ENCODE peak calls at places on chromosomes 13 and 19, in four cellular contexts. F, Y, K and E are unnamed samples.

GRCh38 chr13:29917573-29918091 is 67.2 kb upstream of the UBL3 start:
- DNase-seq in Y (no peak), K (no peak), F (no peak), E (no peak)

GRCh38 chr19:1826557-1827521 is 14.8 kb upstream of the ATP8B3 start:
- DNase-seq in K (no peak), Y (no peak), F (no peak), E (no peak)

GRCh38 chr13:98397221-98397620 is 179.7 kb downstream of the STK24 start:
- DNase-seq in F (no peak), K (no peak), Y (no peak), E (no peak)

GRCh38 chr19:51354742-51355148 is 11.4 kb downstream of the ETFB start:
- DNase-seq in F (no peak), Y (no peak), K (no peak), E (no peak)

GRCh38 chr19:39506944-39507714 is 7.8 kb upstream of the SELENOV start:
- DNase-seq in F (no peak), K (peak), Y (peak), E (no peak)

GRCh38 chr19:30690935-30691505 is 318.8 kb downstream of the ZNF536 start:
- DNase-seq in Y (no peak), K (no peak), F (no peak), E (no peak)

GRCh38 chr19:37905936-37906867 is at the start of gene WDR87:
- DNase-seq in F (no peak), Y (peak), K (peak), E (no peak)

GRCh38 chr19:51330366-51330765 is 11.6 kb downstream of the VSIG10L start:
- DNase-seq in K (no peak), Y (no peak), F (no peak), E (no peak)

GRCh38 chr13:64248371-64249065 is 2832.9 kb upstream of the PCDH20 start:
- DNase-seq in K (no peak), F (no peak), Y (no peak), E (no peak)

GRCh38 chr13:109567315-109567714 is 219.1 kb downstream of the IRS2 start:
- DNase-seq in K (no peak), Y (no peak), F (no peak), E (no peak)

GRCh38 chr19:29966594-29967249 is 24.7 kb downstream of the URI1 start:
- DNase-seq in F (no peak), Y (no peak), K (no peak), E (no peak)

GRCh38 chr13:64369121-64369520 is 2861.0 kb downstream of the PCDH9 start:
- DNase-seq in F (no peak), Y (no peak), K (no peak), E (no peak)

GRCh38 chr13:59250276-59250990 is 913.3 kb downstream of the DIAPH3 start:
- DNase-seq in K (no peak), F (no peak), Y (no peak), E (no peak)

GRCh38 chr13:26037302-26037701 is 14.5 kb downstream of the SHISA2 start:
- DNase-seq in K (no peak), F (no peak), Y (no peak), E (no peak)

GRCh38 chr19:36819130-36819630 is 19.0 kb downstream of the ZNF790 start:
- DNase-seq in Y (no peak), F (no peak), K (no peak), E (no peak)

GRCh38 chr13:103935117-103935516 is 868.9 kb upstream of the SLC10A2 start:
- DNase-seq in Y (no peak), K (no peak), F (no peak), E (no peak)

GRCh38 chr13:80481589-80481988 is 140.7 kb upstream of the SPRY2 start:
- DNase-seq in F (no peak), K (no peak), Y (no peak), E (no peak)

GRCh38 chr13:97002581-97002980 is 8.3 kb upstream of the OXGR1 start:
- DNase-seq in F (no peak), Y (no peak), K (no peak), E (no peak)

GRCh38 chr13:24208314-24208713 is 47.8 kb downstream of the SPATA13 start:
- DNase-seq in F (no peak), Y (no peak), K (no peak), E (no peak)

GRCh38 chr13:95123726-95124125 is 177.5 kb downstream of the ABCC4 start:
- DNase-seq in K (no peak), F (no peak), Y (no peak), E (no peak)

GRCh38 chr19:9885077-9885552 is 50.0 kb downstream of the PIN1 start:
- DNase-seq in Y (no peak), F (peak), K (no peak), E (peak)

GRCh38 chr19:18160792-18161690 is 8.1 kb downstream of the PIK3R2 start:
- DNase-seq in K (peak), Y (no peak), F (peak), E (peak)

GRCh38 chr13:109162248-109163051 is 533.0 kb downstream of the MYO16 start:
- DNase-seq in F (no peak), K (no peak), Y (no peak), E (no peak)

GRCh38 chr19:10593820-10594637 is 6.9 kb upstream of the AP1M2 start:
- DNase-seq in F (peak), K (peak), Y (no peak), E (peak)

GRCh38 chr13:112510002-112510780 is 77.8 kb downstream of the TUBGCP3 start:
- DNase-seq in F (no peak), K (no peak), Y (peak), E (no peak)

GRCh38 chr13:98327326-98328314 is 150.6 kb upstream of the RNF113B start:
- DNase-seq in K (no peak), F (no peak), Y (no peak), E (no peak)

GRCh38 chr19:40129425-40129824 is 38.7 kb upstream of the ZNF780A start:
- DNase-seq in K (no peak), F (no peak), Y (no peak), E (no peak)

GRCh38 chr13:83780201-83780600 is 102.1 kb downstream of the SLITRK1 start:
- DNase-seq in Y (no peak), K (no peak), F (no peak), E (no peak)

GRCh38 chr13:44796597-44797517 is 192.4 kb downstream of the NUFIP1 start:
- DNase-seq in F (no peak), K (no peak), Y (no peak), E (no peak)

GRCh38 chr13:33637978-33638743 is 179.8 kb upstream of the RFC3 start:
- DNase-seq in Y (no peak), F (no peak), K (no peak), E (no peak)

GRCh38 chr13:38883783-38884182 is 106.8 kb downstream of the STOML3 start:
- DNase-seq in F (no peak), K (no peak), Y (no peak), E (no peak)

GRCh38 chr13:44155422-44156293 is 218.0 kb upstream of the SERP2 start:
- DNase-seq in Y (peak), F (peak), K (peak), E (peak)

GRCh38 chr13:113291997-113292862 is 4.8 kb upstream of the LAMP1 start:
- DNase-seq in K (no peak), Y (peak), F (no peak), E (peak)

GRCh38 chr19:10076535-10076934 is 9.6 kb upstream of the SHFL start:
- DNase-seq in Y (no peak), K (no peak), F (no peak), E (no peak)

GRCh38 chr13:83065136-83065535 is 817.1 kb downstream of the SLITRK1 start:
- DNase-seq in Y (no peak), K (no peak), F (no peak), E (peak)